ENCODE peak calls at places on chromosomes 1 and 21, in five cellular contexts. G is upper lobe of right lung; D is GM10248; H is CD8-positive, alpha-beta memory T cell; A is iris pigment epithelial cell. N is an unnamed sample.

GRCh38 chr1:43835141-43836021 is 98.2 kb upstream of the ARTN start:
- DNase-seq in A (peak; percentile 85), G (no peak), D (no peak), H (no peak), N (peak; percentile 84)

GRCh38 chr21:29181799-29182470 is 51.5 kb downstream of the MAP3K7CL start:
- DNase-seq in A (peak; percentile 95), H (no peak), G (no peak), D (peak; percentile 36), N (peak; percentile 46)

GRCh38 chr1:31570228-31570627 is 6.1 kb upstream of the TINAGL1 start:
- DNase-seq in H (no peak), A (no peak), D (peak; percentile 1), G (peak; percentile 31), N (no peak)

GRCh38 chr1:223341111-223341510 is 22.9 kb downstream of the SUSD4 start:
- DNase-seq in G (no peak), D (no peak), A (no peak), H (no peak), N (no peak)

GRCh38 chr1:39431927-39432326 is 59.5 kb upstream of the BMP8A start:
- DNase-seq in D (no peak), H (no peak), G (no peak), A (peak; percentile 85), N (no peak)

GRCh38 chr1:197342044-197342565 is 74.1 kb downstream of the CRB1 start:
- DNase-seq in G (no peak), H (no peak), A (no peak), D (no peak), N (no peak)

GRCh38 chr1:86396503-86396900 is 379 bp upstream of the ODF2L start:
- DNase-seq in D (no peak), A (no peak), H (no peak), G (no peak), N (no peak)

GRCh38 chr21:17089121-17089520 is 423.7 kb upstream of the CXADR start:
- DNase-seq in G (no peak), H (no peak), A (no peak), D (no peak), N (peak; percentile 66)

GRCh38 chr1:180243517-180244221 is 13.6 kb downstream of the LHX4 start:
- DNase-seq in H (no peak), D (no peak), G (no peak), A (no peak), N (no peak)

GRCh38 chr1:151596166-151596933 is 15.5 kb upstream of the SNX27 start:
- DNase-seq in H (no peak), A (peak; percentile 41), G (no peak), D (no peak), N (no peak)

GRCh38 chr21:42056468-42056867 is 14.6 kb upstream of the UMODL1 start:
- DNase-seq in G (peak; percentile 61), D (no peak), A (no peak), H (no peak), N (no peak)

GRCh38 chr1:109980324-109981127 is 4.0 kb upstream of the AHCYL1 start:
- DNase-seq in H (no peak), G (peak; percentile 75), A (no peak), D (no peak), N (no peak)

GRCh38 chr1:158019177-158019868 is 25.9 kb downstream of the KIRREL1 start:
- DNase-seq in G (no peak), A (peak; percentile 96), D (no peak), H (no peak), N (peak; percentile 87)

GRCh38 chr1:160432371-160432786 is 32.0 kb downstream of the VANGL2 start:
- DNase-seq in H (no peak), A (no peak), D (peak; percentile 44), G (no peak), N (no peak)

GRCh38 chr1:115469703-115470476 is 131.8 kb upstream of the NGF start:
- DNase-seq in H (no peak), A (peak; percentile 63), D (peak; percentile 54), G (peak; percentile 76), N (peak; percentile 44)

GRCh38 chr1:94416901-94417701 is 1.1 kb upstream of the ABCD3 start:
- DNase-seq in G (no peak), D (no peak), H (no peak), A (peak; percentile 91), N (peak; percentile 95)

GRCh38 chr1:11478571-11479374 is at the start of gene DISP3:
- DNase-seq in G (peak; percentile 75), A (peak; percentile 47), D (peak; percentile 93), H (peak; percentile 48), N (peak; percentile 59)

GRCh38 chr21:16194851-16195251 is 465.1 kb downstream of the USP25 start:
- DNase-seq in D (no peak), A (peak; percentile 60), H (no peak), G (no peak), N (peak; percentile 66)

GRCh38 chr21:42751866-42752265 is 98.4 kb downstream of the PDE9A start:
- DNase-seq in D (no peak), H (no peak), A (no peak), G (peak; percentile 31), N (no peak)

GRCh38 chr1:163071381-163072255 is 2.5 kb downstream of the RGS4 start:
- DNase-seq in G (peak; percentile 61), A (peak; percentile 88), D (peak; percentile 43), H (peak; percentile 3), N (peak; percentile 74)

GRCh38 chr1:217953922-217954321 is 322.8 kb downstream of the SPATA17 start:
- DNase-seq in A (no peak), D (no peak), H (no peak), G (no peak), N (no peak)

GRCh38 chr1:160056648-160057169 is 13.3 kb downstream of the KCNJ10 start:
- DNase-seq in H (no peak), A (no peak), G (no peak), D (no peak), N (no peak)

GRCh38 chr1:113978863-113979702 is at the start of gene OLFML3:
- DNase-seq in H (peak; percentile 14), D (peak; percentile 69), A (peak; percentile 94), G (peak; percentile 83), N (peak; percentile 83)

GRCh38 chr1:220917101-220917500 is 37.9 kb downstream of the HLX start:
- DNase-seq in G (no peak), D (no peak), H (no peak), A (no peak), N (no peak)

GRCh38 chr1:217188280-217189235 is 442.3 kb downstream of the GPATCH2 start:
- DNase-seq in H (no peak), D (no peak), A (no peak), G (no peak), N (no peak)

GRCh38 chr1:67489643-67490042 is 59.4 kb upstream of the SERBP1 start:
- DNase-seq in G (no peak), H (no peak), D (peak; percentile 49), A (peak; percentile 38), N (peak; percentile 44)

GRCh38 chr1:4615501-4615900 is 38.9 kb upstream of the AJAP1 start:
- DNase-seq in D (no peak), A (no peak), G (no peak), H (no peak), N (no peak)

GRCh38 chr1:54973205-54973921 is 7.1 kb upstream of the TMEM61 start:
- DNase-seq in G (no peak), H (no peak), A (no peak), D (peak; percentile 10), N (peak; percentile 54)

GRCh38 chr1:59043796-59044195 is 253.1 kb upstream of the FGGY start:
- DNase-seq in A (peak; percentile 91), G (no peak), D (no peak), H (no peak), N (no peak)

GRCh38 chr1:113615425-113615824 is 143.9 kb downstream of the PHTF1 start:
- DNase-seq in D (no peak), A (peak; percentile 69), G (no peak), H (no peak), N (no peak)

GRCh38 chr1:10424034-10424433 is 6.2 kb upstream of the CENPS start:
- DNase-seq in H (no peak), A (peak; percentile 61), G (no peak), D (no peak), N (peak; percentile 3)

GRCh38 chr1:24765308-24765988 is 20.2 kb downstream of the CLIC4 start:
- DNase-seq in H (no peak), A (peak; percentile 66), G (no peak), D (no peak), N (peak; percentile 27)

GRCh38 chr1:203325418-203326091 is 20.2 kb downstream of the BTG2 start:
- DNase-seq in A (no peak), D (peak; percentile 51), G (no peak), H (no peak), N (no peak)

GRCh38 chr1:84726593-84727275 is 36.5 kb upstream of the SSX2IP start:
- DNase-seq in H (no peak), G (no peak), D (no peak), A (peak; percentile 28), N (no peak)

GRCh38 chr1:165895451-165895871 is 68.0 kb downstream of the UCK2 start:
- DNase-seq in A (peak; percentile 71), D (no peak), G (no peak), H (no peak), N (no peak)

GRCh38 chr21:45339430-45340405 is 52.0 kb upstream of the POFUT2 start:
- DNase-seq in G (no peak), A (no peak), H (no peak), D (no peak), N (no peak)

GRCh38 chr1:177975588-177976495 is 6.0 kb upstream of the SEC16B start:
- DNase-seq in H (no peak), A (peak; percentile 76), G (no peak), D (no peak), N (no peak)

GRCh38 chr1:8706995-8707396 is 110.4 kb downstream of the RERE start:
- DNase-seq in G (no peak), H (no peak), D (no peak), A (peak; percentile 46), N (no peak)

GRCh38 chr1:117656202-117656641 is 50.4 kb downstream of the TENT5C start:
- DNase-seq in A (no peak), G (no peak), H (peak; percentile 72), D (peak; percentile 57), N (no peak)

N was measured in SK-MEL-5.